ENCODE peak calls at places on chromosomes 1 and 21, in seven cellular contexts. J is K562, I is H1, B is GM12891, N is HepG2, T is GM12878, D is SK-N-SH. H is an unnamed sample.

GRCh38 chr1:12464028-12464427 is 154.0 kb downstream of the DHRS3 start:
- DNase-seq in J (peak), I (no peak), T (no peak), D (no peak), N (no peak), B (no peak), H (no peak)

GRCh38 chr1:68384321-68384813 is 65.4 kb downstream of the RPE65 start:
- DNase-seq in I (no peak), J (peak), B (no peak), N (peak), D (no peak), T (no peak), H (no peak)

GRCh38 chr1:82517586-82517985 is 716.9 kb downstream of the ADGRL2 start:
- DNase-seq in D (no peak), N (no peak), I (no peak), B (no peak), T (no peak), J (no peak), H (no peak)

GRCh38 chr1:219990782-219991510 is 55.4 kb downstream of the EPRS1 start:
- DNase-seq in D (peak), B (no peak), I (no peak), T (no peak), N (peak), J (peak), H (no peak)

GRCh38 chr1:51661081-51661518 is 44.2 kb downstream of the OSBPL9 start:
- DNase-seq in J (peak), B (no peak), I (no peak), N (no peak), D (no peak), T (no peak), H (no peak)

GRCh38 chr21:22342855-22343254 is 1344.6 kb downstream of the NCAM2 start:
- DNase-seq in T (no peak), N (no peak), I (no peak), J (no peak), D (no peak), B (no peak), H (no peak)

GRCh38 chr1:22114083-22115012 is 28.5 kb downstream of the WNT4 start:
- DNase-seq in N (no peak), J (no peak), D (peak), B (no peak), T (no peak), I (peak), H (no peak)

GRCh38 chr21:25501448-25501847 is 105.8 kb downstream of the MRPL39 start:
- DNase-seq in D (no peak), N (no peak), B (no peak), J (no peak), T (no peak), I (no peak), H (no peak)

GRCh38 chr1:118979754-118980270 is 8.3 kb downstream of the TBX15 start:
- DNase-seq in J (no peak), N (no peak), I (peak), B (no peak), D (peak), T (no peak), H (no peak)

GRCh38 chr1:93735722-93736121 is 54.1 kb upstream of the BCAR3 start:
- DNase-seq in T (no peak), N (no peak), B (no peak), J (no peak), D (no peak), I (no peak), H (no peak)

GRCh38 chr21:27693376-27693775 is 726.5 kb upstream of the ADAMTS5 start:
- DNase-seq in D (no peak), B (no peak), T (no peak), N (no peak), I (no peak), J (no peak), H (no peak)

GRCh38 chr1:200433586-200433985 is 23.8 kb upstream of the ZNF281 start:
- DNase-seq in I (no peak), N (no peak), T (no peak), D (no peak), J (no peak), B (no peak), H (no peak)

GRCh38 chr1:200660719-200661118 is 9.0 kb downstream of the DDX59 start:
- DNase-seq in T (no peak), N (no peak), D (no peak), I (no peak), B (no peak), J (no peak), H (no peak)

GRCh38 chr1:247113733-247114271 is 9.6 kb upstream of the ZNF669 start:
- DNase-seq in D (no peak), N (no peak), J (no peak), T (no peak), I (no peak), B (no peak), H (no peak)

GRCh38 chr1:15703562-15703961 is 19.4 kb downstream of the PLEKHM2 start:
- DNase-seq in J (no peak), T (no peak), D (no peak), I (no peak), B (no peak), N (no peak), H (no peak)

GRCh38 chr1:236727521-236727920 is 41.2 kb downstream of the ACTN2 start:
- DNase-seq in T (no peak), I (no peak), B (no peak), N (peak), J (no peak), D (no peak), H (no peak)

GRCh38 chr21:27426196-27426595 is 459.3 kb upstream of the ADAMTS5 start:
- DNase-seq in I (no peak), J (no peak), N (no peak), D (peak), T (no peak), B (no peak), H (no peak)

GRCh38 chr1:51234721-51235425 is 1.2 kb upstream of the RNF11 start:
- DNase-seq in I (peak), N (peak), B (peak), J (peak), D (peak), T (peak), H (peak)

GRCh38 chr1:228399531-228400236 is 7.0 kb downstream of the TRIM11 start:
- DNase-seq in B (no peak), D (no peak), N (no peak), T (no peak), J (no peak), I (no peak), H (no peak)

GRCh38 chr1:68202239-68202832 is 30.0 kb downstream of the WLS start:
- DNase-seq in T (no peak), N (no peak), J (no peak), I (no peak), D (no peak), B (no peak), H (no peak)

GRCh38 chr1:115377411-115377810 is 39.4 kb upstream of the NGF start:
- DNase-seq in D (no peak), J (no peak), N (no peak), I (no peak), B (no peak), T (no peak), H (no peak)

GRCh38 chr1:248828845-248829244 is 3.1 kb upstream of the SH3BP5L start:
- DNase-seq in B (no peak), D (peak), N (peak), J (peak), I (no peak), T (no peak), H (no peak)

GRCh38 chr1:216945506-216946080 is 222.4 kb upstream of the ESRRG start:
- DNase-seq in B (no peak), I (no peak), D (no peak), T (no peak), J (no peak), N (no peak), H (no peak)

GRCh38 chr1:43309626-43310025 is 8.8 kb downstream of the TIE1 start:
- DNase-seq in I (no peak), J (no peak), T (no peak), N (no peak), B (no peak), D (no peak), H (no peak)

GRCh38 chr1:209845405-209845725 is 17.6 kb downstream of the UTP25 start:
- DNase-seq in T (no peak), J (no peak), I (no peak), B (no peak), D (no peak), N (no peak), H (no peak)

GRCh38 chr1:115056395-115056798 is 26.8 kb downstream of the TSHB start:
- DNase-seq in N (no peak), I (no peak), T (no peak), B (no peak), J (no peak), D (no peak), H (no peak)

GRCh38 chr1:204001166-204001901 is 71.6 kb upstream of the SOX13 start:
- DNase-seq in N (no peak), J (no peak), T (no peak), I (no peak), D (no peak), B (no peak), H (no peak)

GRCh38 chr1:21491483-21492170 is 17.6 kb upstream of the ALPL start:
- DNase-seq in B (no peak), T (no peak), N (no peak), D (no peak), I (no peak), J (no peak), H (no peak)

GRCh38 chr1:19438552-19439196 is 46.7 kb downstream of the CAPZB start:
- DNase-seq in N (no peak), D (no peak), T (no peak), I (no peak), B (no peak), J (no peak), H (no peak)

GRCh38 chr1:51569284-51570062 is 47.4 kb upstream of the OSBPL9 start:
- DNase-seq in J (peak), B (no peak), T (peak), D (no peak), N (peak), I (no peak), H (no peak)

GRCh38 chr21:14480601-14481000 is 65.5 kb downstream of the SAMSN1 start:
- DNase-seq in J (no peak), N (no peak), D (no peak), B (no peak), I (no peak), T (no peak), H (no peak)

GRCh38 chr21:35202431-35202830 is 153.3 kb upstream of the RUNX1 start:
- DNase-seq in D (no peak), I (no peak), T (no peak), N (no peak), B (no peak), J (no peak), H (no peak)

GRCh38 chr21:42160111-42160949 is 58.6 kb upstream of the ABCG1 start:
- DNase-seq in N (no peak), D (no peak), T (no peak), I (no peak), B (no peak), J (no peak), H (no peak)

GRCh38 chr1:212699104-212699838 is 369 bp downstream of the BATF3 start:
- DNase-seq in N (peak), I (peak), J (peak), D (peak), B (peak), T (no peak), H (no peak)

GRCh38 chr1:10640079-10640578 is 156.3 kb downstream of the CASZ1 start:
- DNase-seq in J (no peak), N (no peak), D (peak), B (no peak), T (no peak), I (peak), H (no peak)

GRCh38 chr21:35048706-35049617 is at the start of gene RUNX1:
- DNase-seq in D (no peak), N (no peak), T (peak), I (no peak), B (peak), J (peak), H (peak)

GRCh38 chr1:95117207-95118018 is at the start of gene TLCD4:
- DNase-seq in N (peak), D (peak), I (peak), T (no peak), B (peak), J (peak), H (peak)
- TF ChIP-seq POLR2AphosphoS5 in N (no peak), D (no peak), I (no peak), T (no peak), B (no peak), J (no peak), H (no peak)

GRCh38 chr1:193321242-193321842 is 134.9 kb upstream of the B3GALT2 start:
- DNase-seq in T (no peak), J (no peak), I (no peak), N (no peak), D (no peak), B (no peak), H (no peak)

GRCh38 chr1:193325042-193325441 is 138.6 kb upstream of the B3GALT2 start:
- DNase-seq in D (no peak), B (no peak), J (no peak), I (no peak), T (no peak), N (no peak), H (no peak)

GRCh38 chr1:193320281-193320680 is 133.9 kb upstream of the B3GALT2 start:
- DNase-seq in B (no peak), T (no peak), D (no peak), J (no peak), N (no peak), I (no peak), H (no peak)

GRCh38 chr1:193325771-193326170 is 139.4 kb upstream of the B3GALT2 start:
- DNase-seq in D (no peak), N (no peak), T (no peak), I (no peak), J (no peak), B (no peak), H (no peak)

DNA sequence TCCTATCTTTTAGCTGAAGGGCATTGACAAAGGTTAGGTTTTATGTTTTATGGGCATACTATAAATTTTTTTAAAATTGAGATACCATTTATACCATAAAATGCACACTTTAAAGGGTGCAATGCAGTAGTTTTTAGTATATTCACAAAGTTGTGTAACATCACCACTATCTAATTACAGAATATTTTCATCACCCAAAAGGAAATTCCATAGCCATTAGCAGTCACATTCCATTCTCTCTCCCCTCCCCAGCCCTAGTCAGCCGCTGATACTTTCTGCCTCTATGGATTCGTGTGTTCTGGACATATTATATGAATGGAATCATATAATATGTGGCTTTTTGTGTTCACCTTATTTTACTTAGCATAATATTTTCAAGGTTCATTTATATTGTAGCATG is 135.8 kb upstream of the B3GALT2 start:
- DNase-seq in D (no peak), N (no peak), J (no peak), B (no peak), T (no peak), I (no peak), H (no peak)
- TF ChIP-seq TAF1 in D (no peak), N (no peak), J (no peak), B (no peak), T (no peak), I (no peak), H (no peak)

GRCh38 chr1:32754282-32755097 is 51.9 kb upstream of the SYNC start:
- DNase-seq in B (no peak), I (no peak), D (peak), T (no peak), N (no peak), J (peak), H (no peak)
- TF ChIP-seq POLR2AphosphoS5 in B (no peak), I (peak), D (no peak), T (no peak), N (no peak), J (no peak), H (no peak)

DNA sequence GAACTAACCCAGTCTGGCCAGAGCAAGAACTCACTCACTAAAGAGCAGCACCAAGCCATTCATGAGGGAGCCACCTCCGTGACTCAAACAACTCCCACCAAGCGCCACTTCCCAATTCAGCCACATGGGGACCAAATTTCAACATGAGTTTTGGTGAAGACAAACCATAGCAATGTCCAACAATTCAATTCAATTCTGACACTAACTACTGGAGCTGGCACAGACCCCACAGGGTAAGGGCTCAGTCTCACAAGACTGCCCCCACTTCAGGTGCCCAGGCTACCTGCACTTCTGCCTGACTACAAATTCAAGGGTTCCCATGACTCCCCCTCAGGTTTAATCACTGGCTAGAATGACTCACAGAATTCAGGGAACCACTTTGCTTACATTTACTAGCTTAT is 48.8 kb upstream of the RAP1A start:
- DNase-seq in J (peak), N (no peak), D (no peak), B (no peak), T (no peak), I (peak), H (no peak)
- TF ChIP-seq TAF1 in J (no peak), N (no peak), D (no peak), B (no peak), T (no peak), I (no peak), H (no peak)

GRCh38 chr1:243706563-243706962 is 143.5 kb downstream of the AKT3 start:
- DNase-seq in T (no peak), I (no peak), B (no peak), N (no peak), J (no peak), D (no peak), H (no peak)
- TF ChIP-seq POLR2AphosphoS5 in T (no peak), I (no peak), B (no peak), N (no peak), J (no peak), D (no peak), H (no peak)

GRCh38 chr21:46116189-46116845 is 18.4 kb downstream of the COL6A2 start:
- DNase-seq in B (peak), I (peak), N (no peak), T (no peak), D (peak), J (no peak), H (peak)
- TF ChIP-seq TAF1 in B (no peak), I (no peak), N (no peak), T (no peak), D (no peak), J (no peak), H (no peak)

GRCh38 chr1:168688679-168689657 is 40.0 kb downstream of the DPT start:
- DNase-seq in I (no peak), T (no peak), N (peak), D (no peak), B (no peak), J (no peak), H (no peak)
- TF ChIP-seq POLR2AphosphoS5 in I (no peak), T (no peak), N (no peak), D (no peak), B (no peak), J (no peak), H (no peak)

GRCh38 chr1:198447468-198447867 is 93.0 kb downstream of the ATP6V1G3 start:
- DNase-seq in J (no peak), B (no peak), T (no peak), N (no peak), D (no peak), I (no peak), H (no peak)

GRCh38 chr1:198443374-198444233 is 96.9 kb downstream of the ATP6V1G3 start:
- DNase-seq in N (peak), T (no peak), B (no peak), D (no peak), I (no peak), J (peak), H (no peak)

GRCh38 chr1:198449281-198449680 is 91.2 kb downstream of the ATP6V1G3 start:
- DNase-seq in J (no peak), D (no peak), N (no peak), I (no peak), T (no peak), B (no peak), H (no peak)

GRCh38 chr1:198449727-198450433 is 90.6 kb downstream of the ATP6V1G3 start:
- DNase-seq in J (no peak), I (no peak), D (no peak), T (no peak), N (no peak), B (no peak), H (no peak)

DNA sequence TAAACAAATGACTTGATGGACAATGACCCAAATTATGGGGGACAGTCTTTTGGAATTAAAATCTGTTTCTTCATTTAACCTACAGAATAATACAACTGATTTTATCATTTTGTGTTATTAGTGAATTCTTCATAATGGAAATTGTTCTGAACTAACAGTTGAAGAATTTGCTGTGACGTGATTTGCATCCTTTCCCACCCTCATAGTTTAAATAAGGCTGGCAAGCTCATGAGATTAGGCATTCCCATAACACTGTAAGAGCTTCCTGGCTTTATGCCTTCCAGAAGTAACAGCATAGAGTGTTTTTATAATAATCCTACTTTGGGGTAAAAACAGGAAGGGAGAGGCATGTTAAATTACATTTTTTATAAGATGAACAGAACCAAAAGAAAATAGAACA is 95.7 kb downstream of the ATP6V1G3 start:
- DNase-seq in T (no peak), B (no peak), D (no peak), N (no peak), J (no peak), I (no peak), H (no peak)
- TF ChIP-seq TAF1 in T (no peak), B (no peak), D (no peak), N (no peak), J (no peak), I (no peak), H (no peak)